ENCODE peak calls at places on chromosomes 2 and 18, in ten cellular contexts. U is NCI-H187 treated with DMSO at 0.1 percent for 48 hours; Y is caudate nucleus; M is testis; F is ELF-1; S is naive thymus-derived CD8-positive, alpha-beta T cell; D is adrenal gland; X is GM04504; P is activated naive CD8-positive, alpha-beta T cell treated with anti-CD3 and anti-CD28 coated beads, Interleukin-2, amount 50 U/mL, for 24 hours; R is activated CD4-positive, alpha-beta T cell treated with anti-CD3 and anti-CD28 coated beads, Interleukin-2, amount 50 U/mL, for 4 hours. L is an unnamed sample.

GRCh38 chr2:124740636-124741035 is 715.5 kb downstream of the CNTNAP5 start:
- DNase-seq in R (no peak), P (no peak), U (no peak), S (no peak), F (no peak), D (no peak), M (no peak), Y (no peak), X (no peak), L (no peak)

GRCh38 chr2:110114007-110114591 is 1.5 kb downstream of the MALL start:
- DNase-seq in R (no peak), P (no peak), S (no peak), U (no peak), D (no peak), X (no peak), Y (no peak), F (no peak), M (no peak), L (no peak)

GRCh38 chr18:47755102-47755456 is 175.4 kb downstream of the SMAD2 start:
- DNase-seq in R (no peak), S (no peak), X (no peak), M (no peak), P (no peak), U (no peak), D (no peak), F (no peak), Y (no peak), L (no peak)

GRCh38 chr2:128726911-128727310 is 408.2 kb upstream of the HS6ST1 start:
- DNase-seq in M (no peak), F (no peak), X (no peak), Y (no peak), P (no peak), R (no peak), U (no peak), S (no peak), D (no peak), L (no peak)

GRCh38 chr2:25920326-25920725 is 42.0 kb upstream of the ASXL2 start:
- DNase-seq in P (no peak), M (no peak), S (no peak), F (no peak), R (no peak), U (no peak), X (peak), D (no peak), Y (no peak), L (no peak)

GRCh38 chr18:40935423-40935822 is 1019.6 kb upstream of the PIK3C3 start:
- DNase-seq in U (no peak), X (no peak), M (no peak), D (no peak), Y (no peak), R (no peak), P (no peak), F (peak), S (no peak), L (no peak)

GRCh38 chr2:111042772-111043771 is 77.6 kb upstream of the BCL2L11 start:
- DNase-seq in X (no peak), F (no peak), S (no peak), M (no peak), P (peak), D (no peak), U (no peak), R (no peak), Y (no peak), L (no peak)

GRCh38 chr2:128311755-128312341 is 6.8 kb downstream of the HS6ST1 start:
- DNase-seq in M (peak), P (no peak), F (peak), U (no peak), Y (no peak), X (no peak), R (no peak), D (peak), S (no peak), L (no peak)

GRCh38 chr2:33062665-33063249 is 116.0 kb downstream of the LTBP1 start:
- DNase-seq in S (no peak), D (no peak), Y (no peak), F (no peak), X (no peak), R (no peak), P (no peak), M (no peak), U (no peak), L (no peak)

GRCh38 chr18:27315001-27315400 is 129.9 kb upstream of the CHST9 start:
- DNase-seq in U (no peak), R (no peak), S (no peak), Y (no peak), M (no peak), X (no peak), D (no peak), F (no peak), P (no peak), L (no peak)

GRCh38 chr2:172819943-172820342 is 84.3 kb downstream of the RAPGEF4 start:
- DNase-seq in S (no peak), P (no peak), F (no peak), M (no peak), R (no peak), Y (no peak), X (no peak), U (no peak), D (no peak), L (no peak)

GRCh38 chr18:57846258-57846657 is 43.1 kb upstream of the ATP8B1 start:
- DNase-seq in X (no peak), Y (no peak), R (no peak), U (no peak), F (no peak), D (peak), S (no peak), P (no peak), M (peak), L (no peak)

GRCh38 chr2:30235008-30235655 is 3.8 kb downstream of the LBH start:
- DNase-seq in U (no peak), D (peak), M (no peak), Y (no peak), X (no peak), S (no peak), F (no peak), R (peak), P (peak), L (no peak)

GRCh38 chr2:170696006-170696405 is 19.1 kb upstream of the SP5 start:
- DNase-seq in X (no peak), P (no peak), R (no peak), U (no peak), D (no peak), Y (no peak), M (no peak), F (no peak), S (no peak), L (no peak)

GRCh38 chr2:84901593-84902120 is 3.8 kb upstream of the TMSB10 start:
- DNase-seq in F (no peak), X (peak), U (no peak), P (no peak), M (no peak), Y (no peak), D (no peak), S (no peak), R (no peak), L (no peak)

GRCh38 chr2:235106874-235107639 is 155.2 kb downstream of the SH3BP4 start:
- DNase-seq in M (peak), U (no peak), X (peak), D (peak), R (no peak), P (peak), Y (peak), F (peak), S (no peak), L (peak)

GRCh38 chr2:239594772-239595608 is 194.2 kb upstream of the HDAC4 start:
- DNase-seq in D (peak), P (no peak), M (no peak), Y (no peak), S (no peak), R (no peak), X (no peak), F (no peak), U (no peak), L (no peak)

GRCh38 chr2:69449906-69450305 is 12.7 kb upstream of the NFU1 start:
- DNase-seq in X (peak), D (no peak), Y (no peak), F (peak), M (no peak), U (no peak), S (no peak), P (no peak), R (no peak), L (no peak)

GRCh38 chr2:28336993-28337627 is 55.5 kb upstream of the FOSL2 start:
- DNase-seq in S (no peak), Y (no peak), F (no peak), D (peak), P (no peak), U (no peak), R (no peak), M (no peak), X (no peak), L (no peak)

GRCh38 chr18:74381621-74382350 is 66.1 kb downstream of the C18orf63 start:
- DNase-seq in U (no peak), P (no peak), Y (no peak), R (no peak), X (no peak), D (no peak), M (no peak), F (no peak), S (no peak), L (no peak)

GRCh38 chr2:230798769-230799399 is 65.9 kb upstream of the ITM2C start:
- DNase-seq in D (no peak), S (peak), P (peak), M (no peak), F (no peak), Y (no peak), R (peak), U (no peak), X (no peak), L (peak)

GRCh38 chr2:106607371-106607770 is 120.2 kb downstream of the CD8B2 start:
- DNase-seq in S (no peak), F (no peak), X (no peak), P (no peak), D (no peak), U (no peak), R (no peak), Y (no peak), M (no peak), L (no peak)

GRCh38 chr2:220001693-220002260 is 374.3 kb downstream of the SLC4A3 start:
- DNase-seq in X (no peak), S (no peak), D (no peak), P (no peak), U (no peak), F (no peak), M (no peak), Y (no peak), R (no peak), L (no peak)

GRCh38 chr2:69177063-69177771 is 164.2 kb downstream of the ANTXR1 start:
- DNase-seq in Y (no peak), X (peak), R (no peak), U (no peak), S (no peak), P (no peak), D (peak), F (peak), M (peak), L (no peak)

GRCh38 chr2:39513641-39514094 is 76.6 kb upstream of the MAP4K3 start:
- DNase-seq in P (peak), M (peak), R (peak), U (no peak), F (peak), D (peak), Y (peak), S (no peak), X (peak), L (no peak)

GRCh38 chr18:3875376-3875775 is 425.4 kb downstream of the TGIF1 start:
- DNase-seq in S (no peak), D (no peak), R (no peak), P (no peak), M (no peak), Y (no peak), X (no peak), U (no peak), F (no peak), L (no peak)

GRCh38 chr2:62201307-62201706 is 5.4 kb downstream of the B3GNT2 start:
- DNase-seq in D (no peak), U (no peak), P (no peak), X (no peak), Y (no peak), S (no peak), R (no peak), M (no peak), F (no peak), L (no peak)

GRCh38 chr2:46098606-46099005 is 198.6 kb upstream of the EPAS1 start:
- DNase-seq in U (no peak), Y (no peak), F (no peak), X (peak), M (no peak), P (no peak), D (no peak), R (no peak), S (no peak), L (no peak)

GRCh38 chr2:48247171-48247570 is 282.8 kb upstream of the STON1 start:
- DNase-seq in M (no peak), U (no peak), X (no peak), P (no peak), D (no peak), R (no peak), F (no peak), Y (no peak), S (no peak), L (no peak)

GRCh38 chr2:146720170-146720569 is 1124.7 kb upstream of the ACVR2A start:
- DNase-seq in Y (no peak), P (no peak), D (no peak), U (no peak), F (no peak), S (no peak), X (no peak), R (no peak), M (no peak), L (no peak)

GRCh38 chr2:10501521-10501961 is 53.4 kb upstream of the ODC1 start:
- DNase-seq in M (no peak), P (no peak), X (no peak), Y (no peak), R (no peak), S (no peak), D (peak), F (no peak), U (no peak), L (no peak)

GRCh38 chr2:152743004-152743403 is 24.6 kb downstream of the ARL6IP6 start:
- DNase-seq in Y (no peak), D (no peak), U (no peak), S (no peak), P (no peak), X (no peak), R (no peak), F (no peak), M (no peak), L (no peak)

L was measured in naive B cell.